ENCODE peak calls at places on chromosomes 4 and X, in eight cellular contexts. U is omental fat pad; Z is EH; Y is activated CD4-positive, CD25-positive, alpha-beta regulatory T cell treated with anti-CD3 and anti-CD28 coated beads, Interleukin-2, amount 50 U/mL, for 72 hours; I is choroid plexus epithelial cell; L is T-helper 17 cell; S is mammary epithelial cell; W is hypothalamus. K is an unnamed sample.
A peak's percentile ranks its signal among the peaks of the same experiment; 100 is the strongest.

GRCh38 chr4:63269156-63269555 is 1140.1 kb downstream of the TECRL start:
- DNase-seq in U (no peak), Z (no peak), Y (no peak), I (no peak), L (no peak), S (no peak), W (no peak), K (no peak)

GRCh38 chr4:165328708-165329107 is 1.2 kb downstream of the MSMO1 start:
- DNase-seq in U (no peak), Z (no peak), Y (no peak), I (no peak), L (no peak), S (no peak), W (no peak), K (no peak)

GRCh38 chr4:127844605-127845116 is 36.0 kb upstream of the PLK4 start:
- DNase-seq in U (no peak), Z (no peak), Y (no peak), I (no peak), L (no peak), S (no peak), W (no peak), K (no peak)

GRCh38 chr4:20284990-20285389 is 33.3 kb downstream of the SLIT2 start:
- DNase-seq in U (no peak), Z (peak; percentile 66), Y (no peak), I (no peak), L (no peak), S (peak; percentile 79), W (no peak), K (no peak)

GRCh38 chr4:54276633-54277426 is 47.7 kb downstream of the PDGFRA start:
- DNase-seq in U (no peak), Z (no peak), Y (no peak), I (no peak), L (no peak), S (peak; percentile 16), W (no peak), K (no peak)

GRCh38 chr4:3276961-3277360 is 15.9 kb upstream of the RGS12 start:
- DNase-seq in U (no peak), Z (no peak), Y (no peak), I (peak; percentile 22), L (no peak), S (no peak), W (no peak), K (peak; percentile 10)

GRCh38 chr4:150199056-150199455 is 120.8 kb downstream of the DCLK2 start:
- DNase-seq in U (no peak), Z (no peak), Y (no peak), I (no peak), L (no peak), S (no peak), W (no peak), K (no peak)

GRCh38 chrX:150450519-150451177 is 87.5 kb downstream of the MAMLD1 start:
- DNase-seq in U (no peak), Z (no peak), Y (no peak), I (no peak), L (no peak), S (peak; percentile 39), W (no peak), K (no peak)

GRCh38 chrX:8743126-8743732 is 11.3 kb upstream of the ANOS1 start:
- DNase-seq in U (peak; percentile 45), Z (peak; percentile 47), Y (peak; percentile 69), I (peak; percentile 48), L (peak; percentile 16), S (peak; percentile 35), W (no peak), K (no peak)

GRCh38 chr4:8746523-8747466 is 124.8 kb downstream of the HMX1 start:
- DNase-seq in U (no peak), Z (no peak), Y (peak; percentile 11), I (no peak), L (no peak), S (no peak), W (no peak), K (peak; percentile 15)

GRCh38 chr4:110344165-110344564 is 131.8 kb upstream of the ENPEP start:
- DNase-seq in U (no peak), Z (peak; percentile 20), Y (no peak), I (peak; percentile 68), L (no peak), S (no peak), W (no peak), K (no peak)

GRCh38 chr4:181650033-181650825 is 593.0 kb upstream of the TENM3 start:
- DNase-seq in U (no peak), Z (no peak), Y (no peak), I (no peak), L (no peak), S (no peak), W (no peak), K (no peak)

GRCh38 chr4:173415092-173415491 is 16.2 kb upstream of the SCRG1 start:
- DNase-seq in U (no peak), Z (no peak), Y (no peak), I (peak; percentile 27), L (no peak), S (peak; percentile 90), W (no peak), K (no peak)

K was measured in breast epithelium.